ENCODE peak calls at places on chromosomes 13 and 19, in seven cellular contexts. One of them, this sample, is unnamed.

GRCh38 chr13:49828452-49828851 is 36.0 kb upstream of the KPNA3 start:
- DNase-seq in B cell: no peak
- DNase-seq in Calu3: no peak
- DNase-seq in RWPE1: no peak
- DNase-seq in AG09319: no peak
- DNase-seq in fibroblast of the aortic adventitia: no peak
- DNase-seq in brain microvascular endothelial cell: no peak
- DNase-seq in this sample: no peak

GRCh38 chr19:49264258-49264657 is 60.7 kb downstream of the SLC6A16 start:
- DNase-seq in B cell: no peak
- DNase-seq in Calu3: no peak
- DNase-seq in RWPE1: no peak
- DNase-seq in AG09319: no peak
- DNase-seq in fibroblast of the aortic adventitia: no peak
- DNase-seq in brain microvascular endothelial cell: no peak
- DNase-seq in this sample: no peak

GRCh38 chr13:87798536-87798935 is 127.4 kb downstream of the SLITRK5 start:
- DNase-seq in B cell: no peak
- DNase-seq in Calu3: no peak
- DNase-seq in RWPE1: no peak
- DNase-seq in AG09319: no peak
- DNase-seq in fibroblast of the aortic adventitia: no peak
- DNase-seq in brain microvascular endothelial cell: no peak
- DNase-seq in this sample: no peak

GRCh38 chr19:34985249-34986022 is 14.7 kb upstream of the GRAMD1A start:
- DNase-seq in B cell: no peak
- DNase-seq in Calu3: no peak
- DNase-seq in RWPE1: no peak
- DNase-seq in AG09319: no peak
- DNase-seq in fibroblast of the aortic adventitia: peak
- DNase-seq in brain microvascular endothelial cell: no peak
- DNase-seq in this sample: no peak

GRCh38 chr19:5093297-5093858 is 124.5 kb downstream of the KDM4B start:
- DNase-seq in B cell: no peak
- DNase-seq in Calu3: no peak
- DNase-seq in RWPE1: no peak
- DNase-seq in AG09319: no peak
- DNase-seq in fibroblast of the aortic adventitia: no peak
- DNase-seq in brain microvascular endothelial cell: no peak
- DNase-seq in this sample: no peak

GRCh38 chr19:18014197-18014596 is 6.2 kb downstream of the ARRDC2 start:
- DNase-seq in B cell: no peak
- DNase-seq in Calu3: no peak
- DNase-seq in RWPE1: no peak
- DNase-seq in AG09319: no peak
- DNase-seq in fibroblast of the aortic adventitia: no peak
- DNase-seq in brain microvascular endothelial cell: no peak
- DNase-seq in this sample: no peak

GRCh38 chr19:13768510-13768909 is 4.2 kb downstream of the MRI1 start:
- DNase-seq in B cell: no peak
- DNase-seq in Calu3: no peak
- DNase-seq in RWPE1: no peak
- DNase-seq in AG09319: no peak
- DNase-seq in fibroblast of the aortic adventitia: no peak
- DNase-seq in brain microvascular endothelial cell: no peak
- DNase-seq in this sample: no peak

GRCh38 chr19:4609878-4610511 is 29.3 kb upstream of the TNFAIP8L1 start:
- DNase-seq in B cell: no peak
- DNase-seq in Calu3: no peak
- DNase-seq in RWPE1: no peak
- DNase-seq in AG09319: no peak
- DNase-seq in fibroblast of the aortic adventitia: no peak
- DNase-seq in brain microvascular endothelial cell: no peak
- DNase-seq in this sample: no peak

GRCh38 chr13:39132286-39132685 is 94.0 kb downstream of the NHLRC3 start:
- DNase-seq in B cell: no peak
- DNase-seq in Calu3: no peak
- DNase-seq in RWPE1: peak
- DNase-seq in AG09319: no peak
- DNase-seq in fibroblast of the aortic adventitia: no peak
- DNase-seq in brain microvascular endothelial cell: no peak
- DNase-seq in this sample: no peak

GRCh38 chr13:60755380-60756163 is 358.6 kb downstream of the TDRD3 start:
- DNase-seq in B cell: no peak
- DNase-seq in Calu3: no peak
- DNase-seq in RWPE1: no peak
- DNase-seq in AG09319: no peak
- DNase-seq in fibroblast of the aortic adventitia: no peak
- DNase-seq in brain microvascular endothelial cell: no peak
- DNase-seq in this sample: no peak

GRCh38 chr13:77975358-77976042 is 56.9 kb upstream of the EDNRB start:
- DNase-seq in B cell: no peak
- DNase-seq in Calu3: no peak
- DNase-seq in RWPE1: no peak
- DNase-seq in AG09319: no peak
- DNase-seq in fibroblast of the aortic adventitia: no peak
- DNase-seq in brain microvascular endothelial cell: no peak
- DNase-seq in this sample: no peak

GRCh38 chr19:15237759-15238638 is 5.8 kb upstream of the EPHX3 start:
- DNase-seq in B cell: no peak
- DNase-seq in Calu3: no peak
- DNase-seq in RWPE1: no peak
- DNase-seq in AG09319: no peak
- DNase-seq in fibroblast of the aortic adventitia: no peak
- DNase-seq in brain microvascular endothelial cell: no peak
- DNase-seq in this sample: no peak

GRCh38 chr19:3275583-3276340 is 51.3 kb downstream of the CELF5 start:
- DNase-seq in B cell: peak
- DNase-seq in Calu3: peak
- DNase-seq in RWPE1: peak
- DNase-seq in AG09319: peak
- DNase-seq in fibroblast of the aortic adventitia: peak
- DNase-seq in brain microvascular endothelial cell: peak
- DNase-seq in this sample: peak
- TF ChIP-seq CTCF in B cell: peak
- TF ChIP-seq CTCF in Calu3: peak
- TF ChIP-seq CTCF in RWPE1: peak
- TF ChIP-seq CTCF in AG09319: no peak
- TF ChIP-seq CTCF in fibroblast of the aortic adventitia: no peak
- TF ChIP-seq CTCF in brain microvascular endothelial cell: no peak
- TF ChIP-seq CTCF in this sample: no peak

DNA sequence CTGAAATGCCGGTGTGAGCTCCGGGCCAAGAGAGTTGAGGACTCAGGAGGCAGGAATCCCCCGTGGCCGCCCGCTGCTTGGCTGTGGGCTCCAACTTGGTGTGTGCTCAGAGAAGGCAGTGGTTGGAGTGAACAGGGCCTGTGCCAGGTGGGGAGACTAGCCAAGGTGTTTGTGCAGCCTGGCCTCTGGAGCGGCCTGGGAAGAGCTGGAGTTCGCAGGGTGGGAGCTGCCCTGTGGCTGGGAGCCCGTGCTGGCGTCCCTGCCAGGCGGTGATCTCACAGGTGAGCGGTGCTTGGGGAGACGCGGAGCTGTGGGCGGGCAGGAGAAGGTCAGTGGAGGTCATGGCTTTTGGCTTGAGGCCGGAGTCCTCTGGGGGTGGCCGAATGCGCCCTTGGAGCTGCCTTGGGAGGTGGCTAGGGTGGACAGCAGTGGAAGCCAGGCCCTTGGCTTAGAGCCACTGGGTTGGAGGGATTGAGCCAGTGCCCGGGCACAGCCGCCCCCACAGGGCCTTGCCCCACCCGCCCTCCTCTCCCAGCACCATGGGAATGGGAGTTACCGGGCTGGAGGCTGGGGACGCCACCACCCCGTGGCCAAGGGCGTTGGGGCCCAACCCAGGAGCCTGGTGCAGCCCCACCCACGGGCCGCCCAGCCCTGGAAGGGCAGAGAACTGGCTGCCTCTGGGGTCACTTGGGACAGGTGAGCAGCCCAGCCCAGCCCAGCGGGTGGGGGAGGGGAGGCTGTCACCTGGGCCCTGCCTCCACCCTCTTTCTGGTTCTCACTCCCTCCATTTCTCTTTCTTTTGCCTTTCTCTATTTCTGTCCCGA is 7.1 kb upstream of the CIRBP start:
- DNase-seq in B cell: no peak
- DNase-seq in Calu3: peak
- DNase-seq in RWPE1: peak
- DNase-seq in AG09319: no peak
- DNase-seq in fibroblast of the aortic adventitia: peak
- DNase-seq in brain microvascular endothelial cell: no peak
- DNase-seq in this sample: no peak
- TF ChIP-seq CTCF in B cell: no peak
- TF ChIP-seq CTCF in Calu3: no peak
- TF ChIP-seq CTCF in RWPE1: no peak
- TF ChIP-seq CTCF in AG09319: no peak
- TF ChIP-seq CTCF in fibroblast of the aortic adventitia: no peak
- TF ChIP-seq CTCF in brain microvascular endothelial cell: no peak
- TF ChIP-seq CTCF in this sample: no peak

DNA sequence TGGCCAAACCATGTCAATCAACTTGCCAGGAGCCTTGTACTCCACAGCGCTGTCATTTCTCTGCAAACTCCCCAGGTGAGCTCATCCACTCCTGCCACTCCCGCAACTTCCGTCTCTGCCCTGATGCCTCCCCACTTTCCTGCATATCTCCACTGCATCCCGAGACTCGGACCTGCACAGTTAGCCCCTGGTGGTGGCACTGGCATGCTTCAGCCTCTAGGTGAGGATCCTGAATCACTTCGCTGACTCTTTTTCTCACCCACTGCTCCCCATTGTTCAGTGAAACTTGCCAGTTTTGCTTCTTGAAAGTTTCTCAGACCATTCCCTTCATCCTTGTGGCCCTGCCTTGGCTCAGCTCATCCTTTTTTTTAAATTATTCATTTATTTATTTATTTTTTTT is 3.4 kb upstream of the CTU1 start:
- DNase-seq in B cell: no peak
- DNase-seq in Calu3: peak
- DNase-seq in RWPE1: no peak
- DNase-seq in AG09319: no peak
- DNase-seq in fibroblast of the aortic adventitia: no peak
- DNase-seq in brain microvascular endothelial cell: no peak
- DNase-seq in this sample: no peak
- TF ChIP-seq CTCF in B cell: no peak
- TF ChIP-seq CTCF in Calu3: peak
- TF ChIP-seq CTCF in RWPE1: no peak
- TF ChIP-seq CTCF in AG09319: no peak
- TF ChIP-seq CTCF in fibroblast of the aortic adventitia: no peak
- TF ChIP-seq CTCF in brain microvascular endothelial cell: peak
- TF ChIP-seq CTCF in this sample: no peak

DNA sequence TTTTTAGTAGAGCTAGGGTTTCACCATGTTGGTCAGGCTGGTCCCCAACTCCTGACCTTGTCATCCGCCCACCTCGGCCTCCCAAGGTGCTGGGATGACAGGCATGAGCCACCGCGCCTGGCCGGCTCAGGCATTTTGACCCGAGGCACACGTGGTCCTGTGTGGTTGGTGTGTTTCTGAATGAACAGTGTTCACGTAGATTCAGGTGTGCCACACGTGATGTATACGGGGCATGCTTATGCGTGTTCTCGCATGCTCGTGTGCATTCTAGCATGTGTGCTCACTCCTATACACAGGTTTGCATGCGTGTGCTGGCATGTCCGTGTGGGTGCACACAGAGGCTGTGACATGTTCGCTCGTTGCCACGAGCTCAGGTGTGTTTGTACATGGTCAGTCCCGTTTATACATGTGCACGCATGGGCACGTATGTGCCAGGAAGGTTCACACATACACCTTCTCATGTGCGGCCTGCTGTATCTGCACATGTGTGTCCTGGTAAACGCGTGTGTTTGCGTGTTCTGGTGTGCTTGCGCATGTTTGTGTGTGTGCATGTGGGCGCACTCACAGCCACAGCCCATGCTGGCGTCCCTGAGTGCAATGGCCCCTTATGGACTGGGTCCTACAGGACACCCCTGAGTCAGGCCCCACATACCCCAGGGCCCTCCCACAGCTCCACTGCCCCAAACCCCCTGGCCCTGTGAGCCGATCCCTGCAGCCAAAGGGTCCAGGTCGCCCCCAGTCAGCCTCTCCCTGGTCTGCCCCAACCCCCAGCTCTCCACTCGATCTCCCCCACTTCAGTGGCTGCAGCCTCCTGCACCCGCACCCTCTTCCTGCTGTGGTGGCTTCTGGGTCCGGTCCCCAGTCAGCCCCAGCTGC is 20.6 kb upstream of the TCF3 start:
- DNase-seq in B cell: no peak
- DNase-seq in Calu3: no peak
- DNase-seq in RWPE1: no peak
- DNase-seq in AG09319: no peak
- DNase-seq in fibroblast of the aortic adventitia: no peak
- DNase-seq in brain microvascular endothelial cell: no peak
- DNase-seq in this sample: no peak
- TF ChIP-seq CTCF in B cell: no peak
- TF ChIP-seq CTCF in Calu3: no peak
- TF ChIP-seq CTCF in RWPE1: no peak
- TF ChIP-seq CTCF in AG09319: no peak
- TF ChIP-seq CTCF in fibroblast of the aortic adventitia: no peak
- TF ChIP-seq CTCF in brain microvascular endothelial cell: no peak
- TF ChIP-seq CTCF in this sample: no peak

DNA sequence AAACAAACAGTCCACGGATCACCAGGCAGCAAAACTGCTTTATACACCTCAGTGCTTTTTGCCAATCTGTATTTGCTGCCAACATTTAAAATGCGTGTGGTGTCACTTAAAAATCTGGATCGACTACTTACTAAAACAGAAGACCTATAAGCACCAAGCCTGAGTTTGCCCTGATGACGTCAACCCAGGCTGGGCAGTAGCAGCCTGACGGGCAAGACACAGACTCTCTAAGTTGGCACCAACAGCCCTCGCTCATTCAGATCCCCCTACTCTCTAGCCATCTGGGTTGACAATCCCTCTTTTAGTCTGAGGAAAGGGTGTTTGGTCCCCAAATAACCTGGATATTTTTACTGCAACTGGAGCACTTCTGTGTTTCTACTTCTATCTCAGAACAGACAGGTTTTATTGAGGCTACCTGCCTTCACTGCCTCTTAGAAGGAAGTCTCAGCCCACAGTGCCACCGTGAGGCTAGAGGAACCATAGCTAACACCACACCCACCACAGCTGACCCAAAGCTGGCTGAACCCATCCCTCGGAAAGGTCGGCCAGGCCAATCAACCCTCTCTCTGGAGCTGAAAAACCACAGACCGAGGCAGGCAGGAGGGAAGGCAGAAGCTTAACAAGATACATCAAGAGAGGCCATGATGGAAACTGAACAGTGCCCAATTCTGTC is 6.9 kb downstream of the SUGP2 start:
- DNase-seq in B cell: no peak
- DNase-seq in Calu3: no peak
- DNase-seq in RWPE1: no peak
- DNase-seq in AG09319: no peak
- DNase-seq in fibroblast of the aortic adventitia: peak
- DNase-seq in brain microvascular endothelial cell: no peak
- DNase-seq in this sample: no peak
- TF ChIP-seq CTCF in B cell: no peak
- TF ChIP-seq CTCF in Calu3: no peak
- TF ChIP-seq CTCF in RWPE1: no peak
- TF ChIP-seq CTCF in AG09319: peak
- TF ChIP-seq CTCF in fibroblast of the aortic adventitia: peak
- TF ChIP-seq CTCF in brain microvascular endothelial cell: peak
- TF ChIP-seq CTCF in this sample: no peak

This sample was measured in GM20000.